ENCODE peak calls at places on chromosomes 5 and 9, in seven cellular contexts. J is A549; F is CD4-positive, alpha-beta memory T cell; X is cardiac muscle cell; M is GM23248; S is colonic mucosa; L is Panc1. R is an unnamed sample.

GRCh38 chr5:180084638-180085561 is 13.3 kb upstream of the RNF130 start:
- DNase-seq in L (no peak), S (peak; percentile 86), M (no peak), J (peak; percentile 19), X (no peak), F (no peak), R (no peak)

GRCh38 chr5:95801961-95802360 is 20.6 kb downstream of the GLRX start:
- DNase-seq in F (no peak), X (no peak), L (no peak), M (no peak), J (no peak), S (no peak), R (no peak)

GRCh38 chr5:172919525-172920446 is 39.4 kb upstream of the RPL26L1 start:
- DNase-seq in M (no peak), X (no peak), J (no peak), S (no peak), L (no peak), F (no peak), R (no peak)

GRCh38 chr5:83552275-83552674 is 80.7 kb downstream of the VCAN start:
- DNase-seq in L (no peak), S (no peak), J (no peak), F (no peak), M (peak; percentile 47), X (no peak), R (no peak)

GRCh38 chr5:96854067-96854466 is 22.2 kb upstream of the ERAP2 start:
- DNase-seq in J (no peak), M (no peak), X (no peak), F (no peak), S (no peak), L (no peak), R (no peak)

GRCh38 chr5:102855684-102856373 is 100.7 kb downstream of the PAM start:
- DNase-seq in M (peak; percentile 52), X (no peak), L (no peak), F (no peak), J (no peak), S (no peak), R (no peak)

GRCh38 chr9:134521817-134522501 is 119.6 kb upstream of the COL5A1 start:
- DNase-seq in X (no peak), F (no peak), L (no peak), J (no peak), M (no peak), S (no peak), R (no peak)

GRCh38 chr5:43769576-43770352 is 166.8 kb downstream of the NNT start:
- DNase-seq in J (peak; percentile 28), S (no peak), M (peak; percentile 94), X (no peak), F (no peak), L (no peak), R (no peak)

GRCh38 chr5:168851902-168852321 is 272.7 kb upstream of the PANK3 start:
- DNase-seq in J (peak; percentile 6), X (no peak), F (peak; percentile 61), L (no peak), M (no peak), S (no peak), R (no peak)

GRCh38 chr9:4143951-4144717 is 155.7 kb downstream of the GLIS3 start:
- DNase-seq in S (no peak), L (no peak), J (peak; percentile 45), F (no peak), X (no peak), M (peak; percentile 78), R (no peak)

DNA sequence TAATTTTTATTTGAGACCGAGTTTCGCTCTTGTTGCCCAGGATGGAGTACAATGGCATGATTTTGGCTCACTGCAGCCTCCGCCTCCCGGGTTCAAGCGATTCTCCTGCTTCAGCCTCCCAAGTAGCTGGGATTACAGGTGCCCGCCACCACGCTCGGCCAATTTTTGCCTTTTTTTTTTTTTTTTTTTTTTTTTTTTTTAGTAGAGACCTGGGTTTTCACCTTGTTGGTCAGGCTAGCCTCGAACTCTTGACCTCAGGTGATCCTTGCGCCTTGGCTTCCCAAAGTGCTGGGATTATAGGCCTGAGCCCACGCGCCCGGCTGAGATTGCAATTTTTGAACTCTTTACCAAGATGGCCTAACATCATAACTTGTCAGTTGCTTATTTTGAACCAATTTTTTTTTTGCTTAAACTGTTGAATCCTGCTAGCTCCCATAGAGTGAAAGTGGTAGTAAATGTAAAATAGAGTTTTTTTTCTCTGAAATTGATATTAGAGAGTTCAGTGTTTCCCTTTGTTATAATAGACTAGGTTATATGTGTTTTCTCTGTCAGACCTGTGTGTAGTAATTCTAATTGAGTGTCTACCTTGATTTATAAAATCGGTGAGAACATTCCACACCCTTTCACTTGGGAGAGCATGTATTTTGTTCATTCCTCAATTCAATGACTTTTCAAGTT is 3.8 kb downstream of the GPBP1 start:
- DNase-seq in L (no peak), S (no peak), M (no peak), X (no peak), F (no peak), J (no peak), R (no peak)
- H3K4me1 ChIP-seq in L (peaks cover 8% of the 10 kb centered on the region), S (peaks cover 4% of the 10 kb centered on the region), M (peaks cover 37% of the 10 kb centered on the region), X (peaks cover 22% of the 10 kb centered on the region), F (peaks cover 67% of the 10 kb centered on the region), J (peaks cover 31% of the 10 kb centered on the region), R (peaks cover 21% of the 10 kb centered on the region)

DNA sequence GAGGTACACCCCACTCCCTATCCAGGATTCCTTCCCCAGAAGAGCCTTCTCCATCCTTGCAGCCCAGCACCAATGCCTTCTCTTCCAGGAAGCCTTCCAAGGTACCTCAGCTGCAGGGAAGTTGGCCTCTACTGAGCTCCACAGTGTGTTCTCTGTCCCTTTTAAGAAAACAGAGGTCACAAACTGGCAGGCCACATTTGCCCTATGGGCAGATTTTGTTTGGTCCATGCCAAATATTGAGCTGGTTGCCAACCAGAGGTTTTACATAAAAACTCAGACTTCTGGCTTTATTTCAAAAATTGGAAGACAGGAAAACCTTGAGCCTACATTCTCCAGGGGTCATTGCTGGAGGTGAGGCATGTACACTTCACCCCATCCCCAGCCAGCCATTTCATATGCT is 9.0 kb upstream of the NDST1 start:
- DNase-seq in X (no peak), F (no peak), L (no peak), S (no peak), M (no peak), J (no peak), R (no peak)
- H3K4me1 ChIP-seq in X (peaks cover 36% of the 10 kb centered on the region), F (no peaks in the 10 kb centered on the region), L (peaks cover 80% of the 10 kb centered on the region), S (peaks cover 9% of the 10 kb centered on the region), M (peaks cover 69% of the 10 kb centered on the region), J (peaks cover 82% of the 10 kb centered on the region), R (peaks cover 34% of the 10 kb centered on the region)

GRCh38 chr5:151780348-151780747 is 8.6 kb downstream of the G3BP1 start:
- DNase-seq in J (no peak), S (no peak), L (no peak), F (no peak), M (no peak), X (no peak), R (no peak)
- H3K4me1 ChIP-seq in J (peaks cover 67% of the 10 kb centered on the region), S (peaks cover 9% of the 10 kb centered on the region), L (peaks cover 38% of the 10 kb centered on the region), F (peaks cover 95% of the 10 kb centered on the region), M (peaks cover 25% of the 10 kb centered on the region), X (peaks cover 38% of the 10 kb centered on the region), R (peaks cover 2% of the 10 kb centered on the region)

DNA sequence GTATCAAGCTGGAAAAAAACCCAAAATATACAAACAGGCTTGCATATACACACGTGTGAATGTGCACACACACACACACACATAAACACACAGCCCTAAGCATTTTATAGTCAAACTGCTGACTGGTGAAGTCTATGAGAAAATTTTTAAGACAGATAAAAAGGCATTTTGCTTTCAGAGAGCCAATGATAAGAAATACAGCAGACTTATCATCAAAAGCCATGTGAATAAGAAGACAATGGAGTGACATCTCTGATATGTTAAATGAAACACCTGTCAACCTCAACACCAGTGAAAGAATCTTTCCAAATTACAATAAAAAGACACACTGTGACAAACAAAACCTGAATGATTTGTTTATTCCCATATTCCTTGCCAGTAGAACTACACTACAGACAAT is 233.3 kb downstream of the CDH9 start:
- DNase-seq in L (no peak), J (no peak), M (no peak), X (no peak), F (no peak), S (no peak), R (no peak)
- H3K4me1 ChIP-seq in L (no peaks in the 10 kb centered on the region), J (no peaks in the 10 kb centered on the region), M (no peaks in the 10 kb centered on the region), X (no peaks in the 10 kb centered on the region), F (no peaks in the 10 kb centered on the region), S (no peaks in the 10 kb centered on the region), R (no peaks in the 10 kb centered on the region)

GRCh38 chr9:137130176-137130755 is 8.7 kb upstream of the GRIN1 start:
- DNase-seq in J (no peak), S (no peak), L (no peak), F (no peak), X (no peak), M (peak; percentile 35), R (no peak)
- H3K4me1 ChIP-seq in J (peaks cover 21% of the 10 kb centered on the region), S (peaks cover 6% of the 10 kb centered on the region), L (peaks cover 3% of the 10 kb centered on the region), F (peaks cover 31% of the 10 kb centered on the region), X (no peaks in the 10 kb centered on the region), M (peaks cover 22% of the 10 kb centered on the region), R (peaks cover 28% of the 10 kb centered on the region)

GRCh38 chr9:87578625-87579024 is 81.0 kb downstream of the DAPK1 start:
- DNase-seq in M (no peak), J (no peak), F (no peak), X (no peak), S (no peak), L (no peak), R (no peak)
- H3K4me1 ChIP-seq in M (no peaks in the 10 kb centered on the region), J (peaks cover 21% of the 10 kb centered on the region), F (no peaks in the 10 kb centered on the region), X (peaks cover 19% of the 10 kb centered on the region), S (peaks cover 4% of the 10 kb centered on the region), L (no peaks in the 10 kb centered on the region), R (no peaks in the 10 kb centered on the region)

GRCh38 chr9:13263511-13263910 is 16.0 kb downstream of the MPDZ start:
- DNase-seq in M (peak; percentile 23), J (no peak), L (no peak), F (no peak), X (no peak), S (no peak), R (no peak)
- H3K4me1 ChIP-seq in M (peaks cover 46% of the 10 kb centered on the region), J (peaks cover 15% of the 10 kb centered on the region), L (no peaks in the 10 kb centered on the region), F (no peaks in the 10 kb centered on the region), X (peaks cover 7% of the 10 kb centered on the region), S (no peaks in the 10 kb centered on the region), R (peaks cover 9% of the 10 kb centered on the region)